ENCODE peak calls at places on chromosomes 5 and 9, in four cellular contexts. One of them, this sample, is unnamed.

GRCh38 chr9:100426532-100427365 is at the start of gene MSANTD3:
- DNase-seq in GM12865: peak; percentile 68
- DNase-seq in adrenal gland: peak; percentile 57
- DNase-seq in spleen: peak; percentile 92
- DNase-seq in this sample: peak; percentile 70

GRCh38 chr9:70020217-70020616 is 23.4 kb upstream of the MAMDC2 start:
- DNase-seq in adrenal gland: no peak
- DNase-seq in spleen: no peak
- DNase-seq in GM12865: no peak
- DNase-seq in this sample: no peak

GRCh38 chr5:138702827-138703194 is 50.4 kb upstream of the CTNNA1 start:
- DNase-seq in spleen: no peak
- DNase-seq in GM12865: no peak
- DNase-seq in adrenal gland: no peak
- DNase-seq in this sample: no peak

GRCh38 chr5:60960591-60960990 is 15.6 kb downstream of the NDUFAF2 start:
- DNase-seq in GM12865: peak; percentile 31
- DNase-seq in adrenal gland: no peak
- DNase-seq in spleen: no peak
- DNase-seq in this sample: peak; percentile 37

GRCh38 chr5:96703985-96704384 is 41.8 kb downstream of the CAST start:
- DNase-seq in adrenal gland: no peak
- DNase-seq in spleen: no peak
- DNase-seq in GM12865: no peak
- DNase-seq in this sample: no peak

GRCh38 chr5:148924817-148925216 is 98.4 kb downstream of the ADRB2 start:
- DNase-seq in spleen: no peak
- DNase-seq in GM12865: no peak
- DNase-seq in adrenal gland: peak; percentile 19
- DNase-seq in this sample: no peak

GRCh38 chr5:78518365-78519197 is 130.0 kb downstream of the LHFPL2 start:
- DNase-seq in GM12865: no peak
- DNase-seq in adrenal gland: peak; percentile 82
- DNase-seq in spleen: no peak
- DNase-seq in this sample: peak; percentile 84

GRCh38 chr9:36991516-36992134 is 42.4 kb downstream of the PAX5 start:
- DNase-seq in spleen: no peak
- DNase-seq in GM12865: peak; percentile 78
- DNase-seq in adrenal gland: no peak
- DNase-seq in this sample: peak; percentile 31

GRCh38 chr9:89596937-89597555 is 7.8 kb upstream of the GADD45G start:
- DNase-seq in spleen: no peak
- DNase-seq in adrenal gland: peak; percentile 4
- DNase-seq in GM12865: no peak
- DNase-seq in this sample: no peak

GRCh38 chr5:140388052-140388451 is 13.6 kb upstream of the ANKHD1 start:
- DNase-seq in GM12865: no peak
- DNase-seq in spleen: no peak
- DNase-seq in adrenal gland: no peak
- DNase-seq in this sample: no peak

GRCh38 chr5:114362977-114363721 is 1.3 kb downstream of the KCNN2 start:
- DNase-seq in GM12865: no peak
- DNase-seq in spleen: no peak
- DNase-seq in adrenal gland: no peak
- DNase-seq in this sample: no peak

GRCh38 chr5:39201160-39201794 is 18.1 kb downstream of the FYB1 start:
- DNase-seq in spleen: no peak
- DNase-seq in GM12865: no peak
- DNase-seq in adrenal gland: no peak
- DNase-seq in this sample: no peak

GRCh38 chr9:83425240-83425639 is 113.0 kb downstream of the FRMD3 start:
- DNase-seq in GM12865: no peak
- DNase-seq in adrenal gland: no peak
- DNase-seq in spleen: no peak
- DNase-seq in this sample: no peak

GRCh38 chr9:129617167-129617566 is 3.7 kb downstream of the C9orf50 start:
- DNase-seq in spleen: no peak
- DNase-seq in GM12865: peak; percentile 31
- DNase-seq in adrenal gland: no peak
- DNase-seq in this sample: peak; percentile 65

GRCh38 chr9:91038483-91039124 is 237.0 kb downstream of the SYK start:
- DNase-seq in GM12865: no peak
- DNase-seq in adrenal gland: no peak
- DNase-seq in spleen: no peak
- DNase-seq in this sample: no peak

GRCh38 chr9:69431777-69432176 is 106.8 kb downstream of the ENTREP1 start:
- DNase-seq in spleen: peak; percentile 15
- DNase-seq in GM12865: no peak
- DNase-seq in adrenal gland: no peak
- DNase-seq in this sample: no peak

GRCh38 chr9:134400283-134400682 is 74.0 kb downstream of the RXRA start:
- DNase-seq in adrenal gland: no peak
- DNase-seq in GM12865: no peak
- DNase-seq in spleen: no peak
- DNase-seq in this sample: no peak

GRCh38 chr5:153463806-153464205 is 26.7 kb upstream of the GRIA1 start:
- DNase-seq in adrenal gland: no peak
- DNase-seq in GM12865: no peak
- DNase-seq in spleen: no peak
- DNase-seq in this sample: peak; percentile 93

GRCh38 chr5:6296524-6296923 is 81.8 kb downstream of the MED10 start:
- DNase-seq in spleen: no peak
- DNase-seq in GM12865: no peak
- DNase-seq in adrenal gland: no peak
- DNase-seq in this sample: peak; percentile 27

GRCh38 chr9:33222031-33222430 is 17.9 kb upstream of the SPINK4 start:
- DNase-seq in GM12865: no peak
- DNase-seq in adrenal gland: no peak
- DNase-seq in spleen: no peak
- DNase-seq in this sample: no peak

GRCh38 chr9:530681-531080 is 310.8 kb upstream of the DMRT1 start:
- DNase-seq in GM12865: no peak
- DNase-seq in spleen: no peak
- DNase-seq in adrenal gland: peak; percentile 64
- DNase-seq in this sample: peak; percentile 37

GRCh38 chr5:95838001-95838520 is 15.5 kb upstream of the GLRX start:
- DNase-seq in GM12865: no peak
- DNase-seq in spleen: no peak
- DNase-seq in adrenal gland: no peak
- DNase-seq in this sample: no peak

GRCh38 chr5:172866802-172867748 is 33.0 kb downstream of the ERGIC1 start:
- DNase-seq in adrenal gland: peak; percentile 83
- DNase-seq in spleen: peak; percentile 66
- DNase-seq in GM12865: no peak
- DNase-seq in this sample: peak; percentile 71

GRCh38 chr9:71783120-71783523 is 14.8 kb upstream of the CEMIP2 start:
- DNase-seq in spleen: peak; percentile 93
- DNase-seq in adrenal gland: no peak
- DNase-seq in GM12865: peak; percentile 68
- DNase-seq in this sample: no peak

GRCh38 chr9:14323083-14323968 is 9.4 kb upstream of the NFIB start:
- DNase-seq in adrenal gland: no peak
- DNase-seq in spleen: no peak
- DNase-seq in GM12865: no peak
- DNase-seq in this sample: no peak

GRCh38 chr5:67416133-67416937 is 219.7 kb upstream of the CD180 start:
- DNase-seq in adrenal gland: no peak
- DNase-seq in spleen: no peak
- DNase-seq in GM12865: peak; percentile 81
- DNase-seq in this sample: no peak

GRCh38 chr5:178227138-178227659 is 5.4 kb downstream of the PHYKPL start:
- DNase-seq in GM12865: no peak
- DNase-seq in spleen: peak; percentile 19
- DNase-seq in adrenal gland: no peak
- DNase-seq in this sample: peak; percentile 83

GRCh38 chr5:81768960-81769452 is 18.1 kb upstream of the SSBP2 start:
- DNase-seq in GM12865: no peak
- DNase-seq in spleen: no peak
- DNase-seq in adrenal gland: no peak
- DNase-seq in this sample: peak; percentile 92

GRCh38 chr5:76521240-76521758 is 101.9 kb downstream of the F2RL2 start:
- DNase-seq in adrenal gland: no peak
- DNase-seq in spleen: no peak
- DNase-seq in GM12865: peak; percentile 37
- DNase-seq in this sample: peak; percentile 78

GRCh38 chr9:76394896-76395244 is 644 bp upstream of the RFK start:
- DNase-seq in adrenal gland: peak; percentile 82
- DNase-seq in spleen: no peak
- DNase-seq in GM12865: peak; percentile 75
- DNase-seq in this sample: peak; percentile 44

GRCh38 chr9:70420267-70421019 is 6.0 kb upstream of the KLF9 start:
- DNase-seq in spleen: peak; percentile 95
- DNase-seq in adrenal gland: peak; percentile 95
- DNase-seq in GM12865: peak; percentile 13
- DNase-seq in this sample: peak; percentile 96

GRCh38 chr9:107789001-107789710 is 299.6 kb upstream of the KLF4 start:
- DNase-seq in spleen: no peak
- DNase-seq in GM12865: peak; percentile 56
- DNase-seq in adrenal gland: no peak
- DNase-seq in this sample: peak; percentile 28

GRCh38 chr9:27117489-27118135 is 8.6 kb downstream of the TEK start:
- DNase-seq in GM12865: no peak
- DNase-seq in adrenal gland: peak; percentile 48
- DNase-seq in spleen: peak; percentile 74
- DNase-seq in this sample: peak; percentile 58
- H3K4me3 ChIP-seq in GM12865: no peak overlapping the region
- H3K4me3 ChIP-seq in adrenal gland: no peak overlapping the region
- H3K4me3 ChIP-seq in spleen: no peak overlapping the region
- H3K4me3 ChIP-seq in this sample: no peak overlapping the region

GRCh38 chr9:121700831-121701419 is 49.5 kb downstream of the DAB2IP start:
- DNase-seq in adrenal gland: no peak
- DNase-seq in GM12865: no peak
- DNase-seq in spleen: no peak
- DNase-seq in this sample: no peak

GRCh38 chr9:121701736-121702261 is 50.4 kb downstream of the DAB2IP start:
- DNase-seq in spleen: no peak
- DNase-seq in GM12865: no peak
- DNase-seq in adrenal gland: no peak
- DNase-seq in this sample: no peak

GRCh38 chr9:121698627-121699270 is 47.3 kb downstream of the DAB2IP start:
- DNase-seq in adrenal gland: no peak
- DNase-seq in spleen: peak; percentile 85
- DNase-seq in GM12865: no peak
- DNase-seq in this sample: no peak

GRCh38 chr9:121699271-121700164 is 48.1 kb downstream of the DAB2IP start:
- DNase-seq in adrenal gland: peak; percentile 43
- DNase-seq in spleen: peak; percentile 93
- DNase-seq in GM12865: peak; percentile 70
- DNase-seq in this sample: peak; percentile 28

GRCh38 chr9:121700165-121700830 is 48.9 kb downstream of the DAB2IP start:
- DNase-seq in spleen: peak; percentile 84
- DNase-seq in adrenal gland: peak; percentile 49
- DNase-seq in GM12865: peak; percentile 13
- DNase-seq in this sample: peak; percentile 48
- TF ChIP-seq CTCF in spleen: peak; percentile 21
- TF ChIP-seq CTCF in adrenal gland: peak; percentile 55
- TF ChIP-seq CTCF in GM12865: peak; percentile 7
- TF ChIP-seq CTCF in this sample: peak; percentile 55

GRCh38 chr5:176416123-176416924 is at the start of gene CLTB:
- DNase-seq in adrenal gland: peak; percentile 86
- DNase-seq in spleen: peak; percentile 99
- DNase-seq in GM12865: peak; percentile 92
- DNase-seq in this sample: peak; percentile 71
- H3K4me3 ChIP-seq in adrenal gland: peak within 1 kb of the TSS; percentile 84
- H3K4me3 ChIP-seq in spleen: peak within 1 kb of the TSS; percentile 73
- H3K4me3 ChIP-seq in GM12865: peak within 1 kb of the TSS; percentile 69
- H3K4me3 ChIP-seq in this sample: peak within 1 kb of the TSS; percentile 69

GRCh38 chr9:131959056-131959455 is 120.6 kb downstream of the MED27 start:
- DNase-seq in GM12865: no peak
- DNase-seq in spleen: no peak
- DNase-seq in adrenal gland: no peak
- DNase-seq in this sample: no peak

GRCh38 chr9:131960805-131961495 is 118.7 kb downstream of the MED27 start:
- DNase-seq in GM12865: no peak
- DNase-seq in adrenal gland: no peak
- DNase-seq in spleen: no peak
- DNase-seq in this sample: no peak

GRCh38 chr9:131961496-131961880 is 118.2 kb downstream of the MED27 start:
- DNase-seq in adrenal gland: no peak
- DNase-seq in GM12865: no peak
- DNase-seq in spleen: no peak
- DNase-seq in this sample: no peak

GRCh38 chr9:131959887-131960286 is 119.8 kb downstream of the MED27 start:
- DNase-seq in spleen: no peak
- DNase-seq in GM12865: no peak
- DNase-seq in adrenal gland: no peak
- DNase-seq in this sample: no peak

GRCh38 chr9:131960311-131960710 is 119.4 kb downstream of the MED27 start:
- DNase-seq in adrenal gland: no peak
- DNase-seq in GM12865: no peak
- DNase-seq in spleen: no peak
- DNase-seq in this sample: peak; percentile 39
- TF ChIP-seq CTCF in adrenal gland: no peak
- TF ChIP-seq CTCF in GM12865: no peak
- TF ChIP-seq CTCF in spleen: no peak
- TF ChIP-seq CTCF in this sample: no peak

DNA sequence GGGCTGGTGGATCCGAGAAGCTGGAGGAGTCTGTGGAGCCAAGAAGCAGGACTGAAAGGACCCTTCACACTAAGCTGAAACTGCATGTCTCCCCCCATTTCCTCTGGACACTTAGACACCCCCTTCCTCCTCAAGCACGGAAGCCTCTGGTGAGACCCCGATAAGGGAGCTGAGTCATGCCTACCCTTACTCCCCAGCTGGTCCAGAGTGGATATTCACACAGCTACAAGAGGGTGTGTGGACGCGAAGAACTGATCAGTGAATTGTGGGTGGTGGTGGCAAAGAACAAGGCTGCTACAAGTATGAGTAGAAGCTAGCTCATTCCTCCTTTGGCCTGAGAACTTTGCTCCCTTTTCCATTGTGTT is 4.3 kb downstream of the TLN1 start:
- DNase-seq in adrenal gland: no peak
- DNase-seq in spleen: no peak
- DNase-seq in GM12865: peak; percentile 18
- DNase-seq in this sample: no peak
- H3K4me3 ChIP-seq in adrenal gland: no peak overlapping the region
- H3K4me3 ChIP-seq in spleen: peak overlapping the region; percentile 23
- H3K4me3 ChIP-seq in GM12865: peak overlapping the region; percentile 67
- H3K4me3 ChIP-seq in this sample: peak overlapping the region; percentile 98

DNA sequence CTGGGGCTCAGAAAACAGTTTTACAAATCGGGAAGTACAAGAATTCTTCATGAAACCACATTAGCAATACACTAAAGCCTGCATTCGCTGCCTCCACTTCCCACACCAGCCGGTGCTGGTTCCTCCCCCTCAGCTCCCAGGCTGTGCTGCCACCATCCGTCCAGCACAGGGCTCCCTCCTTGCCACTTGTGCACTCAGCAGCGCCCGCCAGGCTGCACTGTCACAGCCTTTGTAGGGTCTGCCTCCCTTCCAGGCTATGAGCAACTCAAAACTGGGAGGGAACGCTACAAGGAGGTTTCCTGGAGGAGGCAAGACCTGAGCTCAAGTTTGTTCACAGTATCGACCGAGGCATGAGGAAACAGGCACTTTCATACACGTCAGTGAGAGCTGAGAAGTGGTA is 7.7 kb downstream of the MAPK9 start:
- DNase-seq in spleen: no peak
- DNase-seq in GM12865: no peak
- DNase-seq in adrenal gland: no peak
- DNase-seq in this sample: no peak
- TF ChIP-seq CTCF in spleen: no peak
- TF ChIP-seq CTCF in GM12865: no peak
- TF ChIP-seq CTCF in adrenal gland: no peak
- TF ChIP-seq CTCF in this sample: no peak